ENCODE peak calls at places on chromosomes 11 and 22, in nine cellular contexts. P is GF-D8; C is psoas muscle; X is central memory CD4-positive, alpha-beta T cell; W is activated naive CD4-positive, alpha-beta T cell treated with anti-CD3 and anti-CD28 coated beads, Interleukin-2, amount 50 U/mL, for 16 hours; Z is A172; R is stimulated activated CD8-positive, alpha-beta memory T cell treated with anti-CD3 and anti-CD28 coated beads, Interleukin-2, amount 100 ng/mL, for 1 hour; V is NCI-H774; D is KG1. M is an unnamed sample.

GRCh38 chr11:118572914-118573550 is 823 bp downstream of the ARCN1 start:
- DNase-seq in Z (peak), D (no peak), R (no peak), V (no peak), C (no peak), X (peak), P (peak), W (no peak), M (peak)

GRCh38 chr11:74519719-74520118 is 26.2 kb upstream of the LIPT2 start:
- DNase-seq in R (no peak), P (no peak), D (no peak), C (no peak), V (no peak), Z (no peak), W (no peak), X (no peak), M (no peak)

GRCh38 chr11:14927146-14927545 is 35.1 kb upstream of the CYP2R1 start:
- DNase-seq in X (no peak), P (no peak), Z (no peak), C (no peak), R (no peak), W (no peak), V (no peak), D (no peak), M (no peak)

GRCh38 chr11:64085915-64086262 is 50.2 kb downstream of the FLRT1 start:
- DNase-seq in P (no peak), V (no peak), C (no peak), Z (no peak), W (no peak), R (no peak), D (no peak), X (no peak), M (no peak)

GRCh38 chr11:61053198-61053597 is 49.1 kb upstream of the CD5 start:
- DNase-seq in P (no peak), D (no peak), V (no peak), R (no peak), X (no peak), C (no peak), W (no peak), Z (no peak), M (no peak)

GRCh38 chr22:49771266-49772065 is 56.2 kb downstream of the BRD1 start:
- DNase-seq in P (no peak), Z (no peak), X (no peak), C (peak), W (no peak), R (no peak), V (no peak), D (no peak), M (no peak)

GRCh38 chr11:99069831-99070444 is 49.2 kb downstream of the CNTN5 start:
- DNase-seq in P (no peak), R (no peak), Z (peak), W (no peak), C (no peak), D (peak), V (peak), X (no peak), M (peak)

GRCh38 chr11:69009441-69010211 is 3.4 kb downstream of the MRGPRF start:
- DNase-seq in R (no peak), X (no peak), V (no peak), P (no peak), D (no peak), W (no peak), Z (no peak), C (no peak), M (peak)

GRCh38 chr11:123450593-123450992 is 20.5 kb downstream of the GRAMD1B start:
- DNase-seq in D (no peak), P (no peak), V (no peak), Z (no peak), W (no peak), R (no peak), X (no peak), C (no peak), M (no peak)

GRCh38 chr11:66981976-66982578 is 7.0 kb downstream of the C11orf86 start:
- DNase-seq in X (no peak), Z (peak), R (no peak), D (peak), C (peak), P (peak), W (no peak), V (peak), M (peak)

GRCh38 chr11:22456993-22457748 is 119.0 kb downstream of the SLC17A6 start:
- DNase-seq in W (no peak), R (no peak), D (no peak), P (no peak), V (no peak), Z (no peak), X (no peak), C (no peak), M (no peak)

GRCh38 chr11:61860054-61860903 is 31.1 kb downstream of the FADS3 start:
- DNase-seq in C (no peak), X (no peak), V (no peak), P (no peak), W (no peak), R (no peak), D (no peak), Z (peak), M (no peak)

GRCh38 chr22:46058591-46059519 is 81.9 kb upstream of the WNT7B start:
- DNase-seq in W (no peak), X (no peak), P (no peak), C (no peak), Z (no peak), V (no peak), R (no peak), D (no peak), M (peak)

GRCh38 chr11:19786644-19787043 is 74.0 kb downstream of the NAV2 start:
- DNase-seq in V (no peak), Z (no peak), R (no peak), X (no peak), C (no peak), W (no peak), P (no peak), D (no peak), M (no peak)

GRCh38 chr11:66676931-66677598 is 622 bp downstream of the RBM4B start:
- DNase-seq in X (no peak), R (no peak), C (no peak), Z (no peak), V (no peak), D (no peak), W (no peak), P (no peak), M (no peak)

GRCh38 chr22:39284983-39285382 is 34.4 kb downstream of the RPL3 start:
- DNase-seq in P (no peak), Z (no peak), X (no peak), R (no peak), D (no peak), W (no peak), V (no peak), C (no peak), M (no peak)

GRCh38 chr11:102566112-102566511 is 35.6 kb upstream of the MMP7 start:
- DNase-seq in W (no peak), C (no peak), Z (no peak), R (no peak), V (no peak), D (no peak), X (no peak), P (no peak), M (no peak)

GRCh38 chr11:119144825-119145476 is 3.9 kb upstream of the ABCG4 start:
- DNase-seq in V (peak), R (no peak), W (peak), Z (peak), P (peak), C (peak), X (no peak), D (peak), M (peak)

GRCh38 chr22:29816539-29816938 is 21.5 kb downstream of the ASCC2 start:
- DNase-seq in W (no peak), P (no peak), R (no peak), Z (no peak), X (no peak), V (no peak), D (no peak), C (no peak), M (no peak)

GRCh38 chr22:39920134-39920743 is 19.4 kb downstream of the GRAP2 start:
- DNase-seq in D (no peak), V (no peak), P (no peak), C (no peak), R (peak), Z (no peak), X (no peak), W (peak), M (no peak)

GRCh38 chr22:46293591-46294260 is 2.9 kb upstream of the GTSE1 start:
- DNase-seq in D (no peak), Z (no peak), C (peak), R (no peak), P (no peak), V (no peak), W (no peak), X (no peak), M (peak)

GRCh38 chr11:117319214-117319840 is 3.3 kb upstream of the BACE1 start:
- DNase-seq in W (no peak), R (no peak), Z (peak), D (no peak), X (no peak), V (no peak), P (no peak), C (no peak), M (peak)

GRCh38 chr11:800473-800872 is 2.4 kb upstream of the SLC25A22 start:
- DNase-seq in X (no peak), D (no peak), V (no peak), R (no peak), C (no peak), P (no peak), W (no peak), Z (no peak), M (no peak)

GRCh38 chr22:35949243-35949642 is 79.4 kb downstream of the RBFOX2 start:
- DNase-seq in Z (no peak), V (no peak), P (no peak), D (no peak), C (no peak), R (no peak), X (no peak), W (no peak), M (no peak)

M was measured in adipocyte.